ENCODE peak calls at places on chromosomes 16 and 17, in eight cellular contexts. A is dorsolateral prefrontal cortex; U is activated effector memory CD4-positive, alpha-beta T cell treated with anti-CD3 and anti-CD28 coated beads, Interleukin-2, amount 50 U/mL, for 16 hours; M is activated naive CD8-positive, alpha-beta T cell treated with anti-CD3 and anti-CD28 coated beads, Interleukin-2, amount 50 U/mL, for 24 hours; D is stromal cell of bone marrow; N is AML-193; C is activated CD8-positive, alpha-beta memory T cell treated with anti-CD3 and anti-CD28 coated beads for 1 hour; E is EH. P is an unnamed sample.

GRCh38 chr17:67891481-67892119 is 66.3 kb downstream of the BPTF start:
- DNase-seq in U (no peak), D (peak), A (no peak), C (no peak), M (no peak), N (no peak), E (peak), P (peak)

GRCh38 chr17:50570516-50570915 is 10.0 kb downstream of the CACNA1G start:
- DNase-seq in N (no peak), C (no peak), D (no peak), A (no peak), M (no peak), E (no peak), U (no peak), P (no peak)

GRCh38 chr16:35176449-35176848 is 1717.0 kb downstream of the TP53TG3F start:
- DNase-seq in E (no peak), U (no peak), M (no peak), C (no peak), D (no peak), A (no peak), N (no peak), P (no peak)

GRCh38 chr17:61849674-61850073 is 13.7 kb downstream of the BRIP1 start:
- DNase-seq in E (peak), N (no peak), D (no peak), A (no peak), C (no peak), U (no peak), M (no peak), P (no peak)

GRCh38 chr17:49972486-49973270 is 3.7 kb downstream of the DLX4 start:
- DNase-seq in C (no peak), E (no peak), D (no peak), M (no peak), U (no peak), A (no peak), N (no peak), P (no peak)

GRCh38 chr17:50322271-50322670 is 23.7 kb upstream of the XYLT2 start:
- DNase-seq in A (no peak), M (no peak), N (no peak), D (no peak), E (no peak), C (no peak), U (no peak), P (no peak)

GRCh38 chr17:1635675-1636465 is 7.2 kb upstream of the SLC43A2 start:
- DNase-seq in A (no peak), M (no peak), E (peak), C (no peak), N (no peak), D (no peak), U (no peak), P (no peak)

GRCh38 chr17:68291836-68292688 is 767 bp downstream of the ARSG start:
- DNase-seq in E (peak), D (peak), A (peak), N (peak), M (peak), U (peak), C (peak), P (no peak)

GRCh38 chr17:7354262-7354781 is 634 bp upstream of the TMEM95 start:
- DNase-seq in E (peak), C (no peak), A (no peak), U (no peak), N (no peak), M (peak), D (no peak), P (no peak)

GRCh38 chr17:8865811-8866210 is 1.7 kb downstream of the PIK3R6 start:
- DNase-seq in A (no peak), M (no peak), C (no peak), U (no peak), D (no peak), N (no peak), E (no peak), P (no peak)

GRCh38 chr16:52383640-52384292 is 163.2 kb downstream of the TOX3 start:
- DNase-seq in E (no peak), A (no peak), D (no peak), C (no peak), U (no peak), M (no peak), N (no peak), P (no peak)

GRCh38 chr16:84479716-84480450 is 24.6 kb downstream of the MEAK7 start:
- DNase-seq in A (peak), E (no peak), D (no peak), U (no peak), M (no peak), N (no peak), C (no peak), P (no peak)

GRCh38 chr16:56312028-56312300 is 113.4 kb downstream of the AMFR start:
- DNase-seq in C (no peak), N (no peak), A (no peak), M (no peak), D (no peak), E (no peak), U (no peak), P (no peak)

GRCh38 chr16:89314858-89315257 is 97.4 kb downstream of the ZNF778 start:
- DNase-seq in E (no peak), N (no peak), C (no peak), U (no peak), M (no peak), A (no peak), D (no peak), P (no peak)

GRCh38 chr17:58153046-58153445 is 4.9 kb downstream of the OR4D1 start:
- DNase-seq in C (peak), A (no peak), N (peak), U (peak), M (peak), D (no peak), E (no peak), P (no peak)

GRCh38 chr16:78768226-78768625 is 668.8 kb downstream of the WWOX start:
- DNase-seq in N (no peak), U (no peak), M (no peak), A (no peak), E (no peak), D (no peak), C (no peak), P (no peak)

GRCh38 chr17:45740553-45741330 is 43.4 kb upstream of the CRHR1 start:
- DNase-seq in A (peak), M (peak), U (no peak), C (no peak), D (no peak), E (peak), N (no peak), P (no peak)

GRCh38 chr17:35578195-35578928 is at the start of gene PEX12:
- DNase-seq in N (peak), M (peak), U (peak), A (peak), D (peak), C (peak), E (peak), P (peak)

GRCh38 chr16:19167710-19168172 is 299 bp upstream of the SYT17 start:
- DNase-seq in A (peak), N (no peak), U (peak), C (no peak), E (peak), M (peak), D (peak), P (peak)